ENCODE peak calls at places on chromosomes 16 and 17, in five cellular contexts. One of them, this sample, is unnamed.

GRCh38 chr16:11506816-11507305 is 79.9 kb downstream of the LITAF start:
- DNase-seq in neuronal stem cell: no peak
- DNase-seq in astrocyte of the spinal cord: no peak
- DNase-seq in HL-60: no peak
- DNase-seq in AG04450: no peak
- DNase-seq in this sample: no peak

GRCh38 chr17:14198013-14198412 is 38.6 kb downstream of the CDRT15 start:
- DNase-seq in astrocyte of the spinal cord: no peak
- DNase-seq in HL-60: no peak
- DNase-seq in AG04450: no peak
- DNase-seq in neuronal stem cell: no peak
- DNase-seq in this sample: no peak

GRCh38 chr17:82775033-82775823 is 23.4 kb downstream of the TBCD start:
- DNase-seq in astrocyte of the spinal cord: peak; percentile 22
- DNase-seq in HL-60: no peak
- DNase-seq in neuronal stem cell: peak; percentile 43
- DNase-seq in AG04450: no peak
- DNase-seq in this sample: peak; percentile 84

GRCh38 chr17:19341641-19342610 is 20.6 kb downstream of the B9D1 start:
- DNase-seq in neuronal stem cell: no peak
- DNase-seq in AG04450: no peak
- DNase-seq in astrocyte of the spinal cord: no peak
- DNase-seq in HL-60: no peak
- DNase-seq in this sample: no peak

GRCh38 chr16:12468552-12468951 is 335.1 kb downstream of the CPPED1 start:
- DNase-seq in neuronal stem cell: no peak
- DNase-seq in AG04450: no peak
- DNase-seq in HL-60: no peak
- DNase-seq in astrocyte of the spinal cord: no peak
- DNase-seq in this sample: no peak

GRCh38 chr16:51359141-51359960 is 208.3 kb upstream of the SALL1 start:
- DNase-seq in astrocyte of the spinal cord: peak; percentile 28
- DNase-seq in neuronal stem cell: peak; percentile 88
- DNase-seq in HL-60: no peak
- DNase-seq in AG04450: peak; percentile 3
- DNase-seq in this sample: no peak

GRCh38 chr16:23026777-23027362 is 122.4 kb downstream of the USP31 start:
- DNase-seq in neuronal stem cell: peak; percentile 59
- DNase-seq in astrocyte of the spinal cord: peak; percentile 5
- DNase-seq in AG04450: no peak
- DNase-seq in HL-60: no peak
- DNase-seq in this sample: peak; percentile 33

GRCh38 chr16:89270666-89271345 is 53.3 kb downstream of the ZNF778 start:
- DNase-seq in astrocyte of the spinal cord: no peak
- DNase-seq in AG04450: no peak
- DNase-seq in HL-60: no peak
- DNase-seq in neuronal stem cell: no peak
- DNase-seq in this sample: no peak

GRCh38 chr17:81959362-81960129 is 1.4 kb downstream of the NOTUM start:
- DNase-seq in HL-60: peak; percentile 54
- DNase-seq in AG04450: no peak
- DNase-seq in astrocyte of the spinal cord: no peak
- DNase-seq in neuronal stem cell: no peak
- DNase-seq in this sample: peak; percentile 63

GRCh38 chr16:87877942-87878507 is 8.7 kb upstream of the SLC7A5 start:
- DNase-seq in astrocyte of the spinal cord: no peak
- DNase-seq in AG04450: no peak
- DNase-seq in HL-60: no peak
- DNase-seq in neuronal stem cell: no peak
- DNase-seq in this sample: no peak

GRCh38 chr17:6677158-6677831 is 25.7 kb downstream of the C17orf100 start:
- DNase-seq in AG04450: no peak
- DNase-seq in neuronal stem cell: no peak
- DNase-seq in HL-60: no peak
- DNase-seq in astrocyte of the spinal cord: peak; percentile 52
- DNase-seq in this sample: no peak

GRCh38 chr17:7573324-7574080 is 5.9 kb upstream of the CD68 start:
- DNase-seq in neuronal stem cell: peak; percentile 84
- DNase-seq in astrocyte of the spinal cord: peak; percentile 94
- DNase-seq in HL-60: peak; percentile 78
- DNase-seq in AG04450: peak; percentile 77
- DNase-seq in this sample: peak; percentile 94

GRCh38 chr17:71777048-71777638 is 343.7 kb upstream of the SOX9 start:
- DNase-seq in AG04450: no peak
- DNase-seq in neuronal stem cell: no peak
- DNase-seq in astrocyte of the spinal cord: no peak
- DNase-seq in HL-60: no peak
- DNase-seq in this sample: no peak

GRCh38 chr16:2162676-2163118 is 7.1 kb downstream of the TRAF7 start:
- DNase-seq in HL-60: no peak
- DNase-seq in AG04450: no peak
- DNase-seq in astrocyte of the spinal cord: no peak
- DNase-seq in neuronal stem cell: no peak
- DNase-seq in this sample: no peak

GRCh38 chr16:88508868-88509748 is 56.0 kb downstream of the ZFPM1 start:
- DNase-seq in astrocyte of the spinal cord: no peak
- DNase-seq in neuronal stem cell: no peak
- DNase-seq in AG04450: no peak
- DNase-seq in HL-60: no peak
- DNase-seq in this sample: peak; percentile 82

GRCh38 chr16:71676236-71676635 is 48.3 kb downstream of the PHLPP2 start:
- DNase-seq in neuronal stem cell: no peak
- DNase-seq in HL-60: no peak
- DNase-seq in astrocyte of the spinal cord: no peak
- DNase-seq in AG04450: no peak
- DNase-seq in this sample: no peak

GRCh38 chr17:1229354-1229890 is 40.8 kb upstream of the BHLHA9 start:
- DNase-seq in HL-60: peak; percentile 41
- DNase-seq in neuronal stem cell: no peak
- DNase-seq in astrocyte of the spinal cord: no peak
- DNase-seq in AG04450: no peak
- DNase-seq in this sample: peak; percentile 48

GRCh38 chr17:79874329-79874981 is 35.2 kb upstream of the CBX4 start:
- DNase-seq in neuronal stem cell: no peak
- DNase-seq in AG04450: no peak
- DNase-seq in HL-60: no peak
- DNase-seq in astrocyte of the spinal cord: peak; percentile 33
- DNase-seq in this sample: no peak

GRCh38 chr16:49470550-49470949 is 96.9 kb downstream of the C16orf78 start:
- DNase-seq in AG04450: no peak
- DNase-seq in HL-60: no peak
- DNase-seq in neuronal stem cell: no peak
- DNase-seq in astrocyte of the spinal cord: no peak
- DNase-seq in this sample: no peak

GRCh38 chr16:14501331-14502255 is 128.5 kb downstream of the PARN start:
- DNase-seq in astrocyte of the spinal cord: peak; percentile 97
- DNase-seq in AG04450: peak; percentile 87
- DNase-seq in HL-60: no peak
- DNase-seq in neuronal stem cell: no peak
- DNase-seq in this sample: peak; percentile 86

GRCh38 chr16:84724619-84725307 is 25.0 kb downstream of the USP10 start:
- DNase-seq in AG04450: no peak
- DNase-seq in astrocyte of the spinal cord: no peak
- DNase-seq in HL-60: no peak
- DNase-seq in neuronal stem cell: no peak
- DNase-seq in this sample: no peak

GRCh38 chr16:63426275-63426870 is 1390.1 kb upstream of the CDH8 start:
- DNase-seq in AG04450: no peak
- DNase-seq in neuronal stem cell: no peak
- DNase-seq in astrocyte of the spinal cord: no peak
- DNase-seq in HL-60: no peak
- DNase-seq in this sample: no peak

GRCh38 chr16:46736695-46737094 is 11.4 kb downstream of the MYLK3 start:
- DNase-seq in neuronal stem cell: no peak
- DNase-seq in AG04450: no peak
- DNase-seq in HL-60: no peak
- DNase-seq in astrocyte of the spinal cord: no peak
- DNase-seq in this sample: peak; percentile 53

GRCh38 chr16:931651-932500 is 38.9 kb downstream of the LMF1 start:
- DNase-seq in astrocyte of the spinal cord: no peak
- DNase-seq in HL-60: no peak
- DNase-seq in AG04450: no peak
- DNase-seq in neuronal stem cell: no peak
- DNase-seq in this sample: no peak

GRCh38 chr16:63695347-63695746 is 1426.5 kb downstream of the CDH11 start:
- DNase-seq in neuronal stem cell: no peak
- DNase-seq in HL-60: no peak
- DNase-seq in AG04450: no peak
- DNase-seq in astrocyte of the spinal cord: no peak
- DNase-seq in this sample: no peak

GRCh38 chr16:2208308-2208707 is 2.4 kb downstream of the BRICD5 start:
- DNase-seq in neuronal stem cell: no peak
- DNase-seq in HL-60: no peak
- DNase-seq in AG04450: no peak
- DNase-seq in astrocyte of the spinal cord: no peak
- DNase-seq in this sample: no peak

GRCh38 chr17:69578385-69578936 is 164.0 kb downstream of the MAP2K6 start:
- DNase-seq in neuronal stem cell: no peak
- DNase-seq in astrocyte of the spinal cord: no peak
- DNase-seq in AG04450: no peak
- DNase-seq in HL-60: no peak
- DNase-seq in this sample: no peak

GRCh38 chr17:69577098-69577497 is 162.6 kb downstream of the MAP2K6 start:
- DNase-seq in neuronal stem cell: no peak
- DNase-seq in AG04450: no peak
- DNase-seq in HL-60: no peak
- DNase-seq in astrocyte of the spinal cord: no peak
- DNase-seq in this sample: no peak

GRCh38 chr17:69575346-69575761 is 160.9 kb downstream of the MAP2K6 start:
- DNase-seq in astrocyte of the spinal cord: peak; percentile 86
- DNase-seq in HL-60: no peak
- DNase-seq in neuronal stem cell: no peak
- DNase-seq in AG04450: peak; percentile 48
- DNase-seq in this sample: no peak

GRCh38 chr17:69581061-69581955 is 166.8 kb downstream of the MAP2K6 start:
- DNase-seq in neuronal stem cell: no peak
- DNase-seq in astrocyte of the spinal cord: peak; percentile 51
- DNase-seq in AG04450: no peak
- DNase-seq in HL-60: no peak
- DNase-seq in this sample: no peak

GRCh38 chr17:69579961-69580677 is 165.6 kb downstream of the MAP2K6 start:
- DNase-seq in neuronal stem cell: no peak
- DNase-seq in astrocyte of the spinal cord: no peak
- DNase-seq in HL-60: no peak
- DNase-seq in AG04450: no peak
- DNase-seq in this sample: no peak
- H3K4me3 ChIP-seq in neuronal stem cell: no peak overlapping the region
- H3K4me3 ChIP-seq in astrocyte of the spinal cord: no peak overlapping the region
- H3K4me3 ChIP-seq in HL-60: no peak overlapping the region
- H3K4me3 ChIP-seq in AG04450: no peak overlapping the region
- H3K4me3 ChIP-seq in this sample: no peak overlapping the region

DNA sequence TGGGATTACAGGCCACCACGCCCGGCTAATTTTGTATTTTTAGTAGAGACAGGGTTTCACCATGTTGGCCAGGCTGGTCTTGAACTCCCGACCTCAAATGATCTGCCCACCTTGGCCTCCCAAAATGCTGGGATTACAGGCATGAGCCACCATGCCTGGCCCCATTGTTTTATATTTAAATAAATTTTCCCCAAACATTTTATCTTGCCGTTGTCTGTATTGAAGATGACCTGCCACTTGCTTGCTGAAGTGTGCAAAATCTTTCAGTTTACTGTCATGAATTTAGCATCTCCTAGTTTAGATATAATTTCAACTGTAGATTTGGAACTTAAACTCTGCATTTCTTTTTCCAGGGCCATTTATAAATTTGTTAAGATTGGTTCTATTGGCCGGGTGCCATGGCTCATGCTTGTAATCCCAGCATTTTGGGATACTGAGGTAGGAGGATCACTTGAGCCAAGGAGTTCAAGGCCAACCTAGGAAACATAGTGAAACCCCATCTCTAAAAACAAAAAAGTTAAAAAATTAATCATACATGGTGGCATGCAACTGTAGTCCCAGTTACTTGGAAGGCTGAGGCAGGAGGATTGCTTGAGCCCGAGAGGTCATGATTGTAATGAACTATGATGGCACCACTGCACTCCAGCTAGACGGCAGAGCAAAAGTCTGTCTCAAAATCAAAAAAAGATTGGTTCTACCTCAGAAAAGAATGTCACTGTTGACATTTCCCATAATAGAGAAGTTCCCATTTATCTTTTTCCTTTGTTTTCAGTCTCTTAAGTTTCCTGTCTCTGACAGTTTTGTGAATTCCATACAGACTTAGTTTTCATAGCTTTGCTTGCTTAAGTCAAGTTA is 84.4 kb downstream of the VMP1 start:
- DNase-seq in astrocyte of the spinal cord: peak; percentile 89
- DNase-seq in AG04450: no peak
- DNase-seq in neuronal stem cell: no peak
- DNase-seq in HL-60: no peak
- DNase-seq in this sample: no peak
- H3K4me3 ChIP-seq in astrocyte of the spinal cord: no peak overlapping the region
- H3K4me3 ChIP-seq in AG04450: no peak overlapping the region
- H3K4me3 ChIP-seq in neuronal stem cell: no peak overlapping the region
- H3K4me3 ChIP-seq in HL-60: no peak overlapping the region
- H3K4me3 ChIP-seq in this sample: no peak overlapping the region

GRCh38 chr16:57630931-57631845 is 2.8 kb downstream of the ADGRG1 start:
- DNase-seq in neuronal stem cell: no peak
- DNase-seq in AG04450: no peak
- DNase-seq in HL-60: no peak
- DNase-seq in astrocyte of the spinal cord: no peak
- DNase-seq in this sample: peak; percentile 72

GRCh38 chr16:57632568-57632967 is 4.1 kb downstream of the ADGRG1 start:
- DNase-seq in neuronal stem cell: no peak
- DNase-seq in AG04450: no peak
- DNase-seq in HL-60: no peak
- DNase-seq in astrocyte of the spinal cord: no peak
- DNase-seq in this sample: peak; percentile 73

GRCh38 chr16:57628782-57629181 is 352 bp downstream of the ADGRG1 start:
- DNase-seq in HL-60: no peak
- DNase-seq in AG04450: no peak
- DNase-seq in neuronal stem cell: no peak
- DNase-seq in astrocyte of the spinal cord: no peak
- DNase-seq in this sample: no peak

GRCh38 chr16:57629516-57630401 is 1.3 kb downstream of the ADGRG1 start:
- DNase-seq in neuronal stem cell: no peak
- DNase-seq in HL-60: no peak
- DNase-seq in astrocyte of the spinal cord: no peak
- DNase-seq in AG04450: no peak
- DNase-seq in this sample: no peak

DNA sequence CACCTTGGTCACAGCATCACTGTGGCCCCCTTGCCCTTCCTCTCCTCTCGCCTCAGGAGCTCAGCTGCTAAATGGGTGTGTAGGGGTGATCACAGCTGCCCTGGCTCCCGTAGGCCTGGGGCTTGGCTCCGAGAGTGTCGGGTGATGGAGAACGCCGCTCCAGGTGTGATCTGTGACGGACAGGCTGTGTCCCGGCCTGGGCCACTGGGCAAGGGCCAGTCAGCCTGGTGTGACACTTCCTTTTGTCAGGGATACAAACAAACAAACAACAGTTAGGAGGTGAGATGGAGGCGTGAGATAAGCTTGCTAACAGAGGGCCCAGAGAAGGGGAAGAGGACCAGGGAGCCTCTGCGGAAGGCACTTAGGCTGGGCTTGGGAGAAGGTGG is 2.0 kb downstream of the ADGRG1 start:
- DNase-seq in neuronal stem cell: no peak
- DNase-seq in HL-60: no peak
- DNase-seq in AG04450: no peak
- DNase-seq in astrocyte of the spinal cord: no peak
- DNase-seq in this sample: no peak
- H3K4me3 ChIP-seq in neuronal stem cell: no peak overlapping the region
- H3K4me3 ChIP-seq in HL-60: no peak overlapping the region
- H3K4me3 ChIP-seq in AG04450: no peak overlapping the region
- H3K4me3 ChIP-seq in astrocyte of the spinal cord: no peak overlapping the region
- H3K4me3 ChIP-seq in this sample: no peak overlapping the region

GRCh38 chr17:78376161-78376560 is 2.3 kb upstream of the PGS1 start:
- DNase-seq in AG04450: no peak
- DNase-seq in HL-60: no peak
- DNase-seq in neuronal stem cell: no peak
- DNase-seq in astrocyte of the spinal cord: no peak
- DNase-seq in this sample: no peak
- H3K4me3 ChIP-seq in AG04450: no peak overlapping the region
- H3K4me3 ChIP-seq in HL-60: no peak overlapping the region
- H3K4me3 ChIP-seq in neuronal stem cell: no peak overlapping the region
- H3K4me3 ChIP-seq in astrocyte of the spinal cord: no peak overlapping the region
- H3K4me3 ChIP-seq in this sample: no peak overlapping the region